ENCODE peak calls at places on chromosome 13, in seven cellular contexts. J is Caco-2, R is Kasumi-1, W is right cardiac atrium, H is HTR-8/SVneo, Q is GM13977, S is smooth muscle cell of the brain vasculature. M is an unnamed sample.

GRCh38 chr13:95067303-95067702 is 233.9 kb downstream of the ABCC4 start:
- DNase-seq in J (no peak), R (no peak), W (no peak), H (no peak), Q (no peak), S (no peak), M (no peak)

GRCh38 chr13:31409678-31410356 is 210.0 kb downstream of the B3GLCT start:
- DNase-seq in J (no peak), R (peak), W (no peak), H (no peak), Q (no peak), S (no peak), M (no peak)

GRCh38 chr13:101398191-101398590 is 18.1 kb downstream of the NALCN start:
- DNase-seq in J (no peak), R (no peak), W (no peak), H (no peak), Q (no peak), S (no peak), M (no peak)

GRCh38 chr13:99981115-99982020 is at the start of gene ZIC2:
- DNase-seq in J (no peak), R (no peak), W (no peak), H (no peak), Q (peak), S (peak), M (peak)

GRCh38 chr13:111913790-111914189 is 153.2 kb upstream of the SOX1 start:
- DNase-seq in J (no peak), R (no peak), W (no peak), H (no peak), Q (no peak), S (no peak), M (no peak)

GRCh38 chr13:79160818-79161217 is 245.2 kb downstream of the RBM26 start:
- DNase-seq in J (no peak), R (no peak), W (no peak), H (no peak), Q (no peak), S (no peak), M (no peak)

GRCh38 chr13:33976965-33977364 is 159.0 kb downstream of the RFC3 start:
- DNase-seq in J (no peak), R (no peak), W (no peak), H (no peak), Q (no peak), S (no peak), M (no peak)

GRCh38 chr13:44155422-44156293 is 218.0 kb upstream of the SERP2 start:
- DNase-seq in J (no peak), R (no peak), W (peak), H (no peak), Q (no peak), S (no peak), M (no peak)

GRCh38 chr13:84645196-84646071 is 763.2 kb upstream of the SLITRK1 start:
- DNase-seq in J (no peak), R (peak), W (no peak), H (no peak), Q (no peak), S (no peak), M (no peak)

GRCh38 chr13:85405316-85405897 is 393.8 kb downstream of the SLITRK6 start:
- DNase-seq in J (no peak), R (no peak), W (no peak), H (no peak), Q (no peak), S (no peak), M (no peak)

GRCh38 chr13:90652036-90652435 is 695.5 kb upstream of the MIR17HG start:
- DNase-seq in J (no peak), R (no peak), W (no peak), H (no peak), Q (no peak), S (no peak), M (no peak)

GRCh38 chr13:73832203-73832602 is 302.0 kb downstream of the KLF12 start:
- DNase-seq in J (no peak), R (no peak), W (no peak), H (no peak), Q (no peak), S (no peak), M (no peak)

GRCh38 chr13:110234532-110234931 is 72.4 kb downstream of the COL4A1 start:
- DNase-seq in J (no peak), R (no peak), W (no peak), H (no peak), Q (no peak), S (no peak), M (no peak)

GRCh38 chr13:113897161-113897560 is 33.3 kb upstream of the GAS6 start:
- DNase-seq in J (no peak), R (no peak), W (no peak), H (peak), Q (no peak), S (peak), M (no peak)

GRCh38 chr13:113599396-113599795 is 14.8 kb downstream of the TFDP1 start:
- DNase-seq in J (peak), R (no peak), W (no peak), H (no peak), Q (no peak), S (no peak), M (peak)

GRCh38 chr13:33483471-33483870 is 197.9 kb upstream of the STARD13 start:
- DNase-seq in J (no peak), R (no peak), W (no peak), H (peak), Q (no peak), S (no peak), M (no peak)

GRCh38 chr13:20375871-20376270 is 143.8 kb upstream of the GJB6 start:
- DNase-seq in J (no peak), R (no peak), W (no peak), H (no peak), Q (no peak), S (no peak), M (no peak)

GRCh38 chr13:75704194-75704941 is 68.2 kb downstream of the LMO7 start:
- DNase-seq in J (no peak), R (no peak), W (no peak), H (no peak), Q (no peak), S (no peak), M (no peak)

GRCh38 chr13:65339236-65339635 is 1890.9 kb downstream of the PCDH9 start:
- DNase-seq in J (no peak), R (no peak), W (no peak), H (no peak), Q (no peak), S (no peak), M (no peak)

GRCh38 chr13:49840266-49840665 is 47.8 kb upstream of the KPNA3 start:
- DNase-seq in J (peak), R (no peak), W (no peak), H (no peak), Q (no peak), S (no peak), M (no peak)

GRCh38 chr13:65342938-65343337 is 1887.2 kb downstream of the PCDH9 start:
- DNase-seq in J (no peak), R (peak), W (no peak), H (no peak), Q (no peak), S (no peak), M (no peak)

GRCh38 chr13:95982144-95982543 is 71.1 kb downstream of the UGGT2 start:
- DNase-seq in J (no peak), R (no peak), W (no peak), H (no peak), Q (no peak), S (no peak), M (no peak)

GRCh38 chr13:50679321-50679720 is 164.2 kb downstream of the DLEU7 start:
- DNase-seq in J (no peak), R (no peak), W (no peak), H (no peak), Q (no peak), S (no peak), M (no peak)

GRCh38 chr13:26707122-26708006 is 53.2 kb downstream of the GPR12 start:
- DNase-seq in J (peak), R (peak), W (no peak), H (peak), Q (peak), S (no peak), M (no peak)

GRCh38 chr13:59394526-59394925 is 769.2 kb downstream of the DIAPH3 start:
- DNase-seq in J (no peak), R (no peak), W (no peak), H (no peak), Q (no peak), S (no peak), M (no peak)

GRCh38 chr13:73335226-73335625 is 276.4 kb downstream of the KLF5 start:
- DNase-seq in J (no peak), R (no peak), W (no peak), H (no peak), Q (no peak), S (no peak), M (no peak)

M was measured in right lobe of liver.